ENCODE peak calls at places on chromosome 4, in ten cellular contexts. One of them, this sample, is unnamed.

GRCh38 chr4:95093936-95094929 is 336.5 kb downstream of the BMPR1B start:
- DNase-seq in activated naive CD4-positive, alpha-beta T cell treated with anti-CD3 and anti-CD28 coated beads for 36 hours: no peak
- DNase-seq in stimulated activated CD4-positive, alpha-beta T cell treated with anti-CD3 and anti-CD28 coated beads, TNF-alpha, amount 100 ng/mL, for 4 hours: no peak
- DNase-seq in glutamatergic neuron: no peak
- DNase-seq in activated CD8-positive, alpha-beta memory T cell treated with anti-CD3 and anti-CD28 coated beads for 4 hours: no peak
- DNase-seq in CD8-positive, alpha-beta memory T cell: no peak
- DNase-seq in GM12865: no peak
- DNase-seq in amniotic epithelial cell: no peak
- DNase-seq in GDM1: no peak
- DNase-seq in HS-5: no peak
- DNase-seq in this sample: no peak

GRCh38 chr4:13359809-13360208 is 124.3 kb downstream of the RAB28 start:
- DNase-seq in CD8-positive, alpha-beta memory T cell: no peak
- DNase-seq in stimulated activated CD4-positive, alpha-beta T cell treated with anti-CD3 and anti-CD28 coated beads, TNF-alpha, amount 100 ng/mL, for 4 hours: no peak
- DNase-seq in activated naive CD4-positive, alpha-beta T cell treated with anti-CD3 and anti-CD28 coated beads for 36 hours: no peak
- DNase-seq in glutamatergic neuron: no peak
- DNase-seq in HS-5: no peak
- DNase-seq in GDM1: no peak
- DNase-seq in activated CD8-positive, alpha-beta memory T cell treated with anti-CD3 and anti-CD28 coated beads for 4 hours: no peak
- DNase-seq in amniotic epithelial cell: no peak
- DNase-seq in GM12865: no peak
- DNase-seq in this sample: no peak

GRCh38 chr4:172995704-172996103 is 172.9 kb upstream of the GALNT7 start:
- DNase-seq in CD8-positive, alpha-beta memory T cell: no peak
- DNase-seq in glutamatergic neuron: no peak
- DNase-seq in activated naive CD4-positive, alpha-beta T cell treated with anti-CD3 and anti-CD28 coated beads for 36 hours: no peak
- DNase-seq in HS-5: no peak
- DNase-seq in GM12865: no peak
- DNase-seq in activated CD8-positive, alpha-beta memory T cell treated with anti-CD3 and anti-CD28 coated beads for 4 hours: no peak
- DNase-seq in stimulated activated CD4-positive, alpha-beta T cell treated with anti-CD3 and anti-CD28 coated beads, TNF-alpha, amount 100 ng/mL, for 4 hours: no peak
- DNase-seq in GDM1: no peak
- DNase-seq in amniotic epithelial cell: no peak
- DNase-seq in this sample: peak

GRCh38 chr4:93183589-93183988 is 645.0 kb upstream of the ATOH1 start:
- DNase-seq in activated CD8-positive, alpha-beta memory T cell treated with anti-CD3 and anti-CD28 coated beads for 4 hours: no peak
- DNase-seq in GDM1: no peak
- DNase-seq in activated naive CD4-positive, alpha-beta T cell treated with anti-CD3 and anti-CD28 coated beads for 36 hours: no peak
- DNase-seq in amniotic epithelial cell: peak
- DNase-seq in CD8-positive, alpha-beta memory T cell: no peak
- DNase-seq in stimulated activated CD4-positive, alpha-beta T cell treated with anti-CD3 and anti-CD28 coated beads, TNF-alpha, amount 100 ng/mL, for 4 hours: no peak
- DNase-seq in glutamatergic neuron: no peak
- DNase-seq in GM12865: no peak
- DNase-seq in HS-5: no peak
- DNase-seq in this sample: peak

GRCh38 chr4:18621186-18621585 is 599.6 kb upstream of the LCORL start:
- DNase-seq in stimulated activated CD4-positive, alpha-beta T cell treated with anti-CD3 and anti-CD28 coated beads, TNF-alpha, amount 100 ng/mL, for 4 hours: no peak
- DNase-seq in glutamatergic neuron: no peak
- DNase-seq in GM12865: no peak
- DNase-seq in HS-5: no peak
- DNase-seq in GDM1: no peak
- DNase-seq in activated naive CD4-positive, alpha-beta T cell treated with anti-CD3 and anti-CD28 coated beads for 36 hours: no peak
- DNase-seq in activated CD8-positive, alpha-beta memory T cell treated with anti-CD3 and anti-CD28 coated beads for 4 hours: no peak
- DNase-seq in amniotic epithelial cell: no peak
- DNase-seq in CD8-positive, alpha-beta memory T cell: no peak
- DNase-seq in this sample: no peak

GRCh38 chr4:69744157-69744478 is 16.3 kb downstream of the SULT1B1 start:
- DNase-seq in activated naive CD4-positive, alpha-beta T cell treated with anti-CD3 and anti-CD28 coated beads for 36 hours: no peak
- DNase-seq in HS-5: no peak
- DNase-seq in glutamatergic neuron: no peak
- DNase-seq in amniotic epithelial cell: no peak
- DNase-seq in stimulated activated CD4-positive, alpha-beta T cell treated with anti-CD3 and anti-CD28 coated beads, TNF-alpha, amount 100 ng/mL, for 4 hours: no peak
- DNase-seq in GM12865: no peak
- DNase-seq in activated CD8-positive, alpha-beta memory T cell treated with anti-CD3 and anti-CD28 coated beads for 4 hours: no peak
- DNase-seq in CD8-positive, alpha-beta memory T cell: no peak
- DNase-seq in GDM1: no peak
- DNase-seq in this sample: no peak

GRCh38 chr4:146814736-146815135 is 130.9 kb downstream of the TTC29 start:
- DNase-seq in CD8-positive, alpha-beta memory T cell: no peak
- DNase-seq in glutamatergic neuron: no peak
- DNase-seq in GDM1: no peak
- DNase-seq in HS-5: no peak
- DNase-seq in GM12865: no peak
- DNase-seq in activated CD8-positive, alpha-beta memory T cell treated with anti-CD3 and anti-CD28 coated beads for 4 hours: no peak
- DNase-seq in amniotic epithelial cell: no peak
- DNase-seq in stimulated activated CD4-positive, alpha-beta T cell treated with anti-CD3 and anti-CD28 coated beads, TNF-alpha, amount 100 ng/mL, for 4 hours: no peak
- DNase-seq in activated naive CD4-positive, alpha-beta T cell treated with anti-CD3 and anti-CD28 coated beads for 36 hours: no peak
- DNase-seq in this sample: no peak

GRCh38 chr4:147430111-147430510 is 50.8 kb upstream of the EDNRA start:
- DNase-seq in stimulated activated CD4-positive, alpha-beta T cell treated with anti-CD3 and anti-CD28 coated beads, TNF-alpha, amount 100 ng/mL, for 4 hours: no peak
- DNase-seq in HS-5: no peak
- DNase-seq in glutamatergic neuron: no peak
- DNase-seq in activated naive CD4-positive, alpha-beta T cell treated with anti-CD3 and anti-CD28 coated beads for 36 hours: no peak
- DNase-seq in activated CD8-positive, alpha-beta memory T cell treated with anti-CD3 and anti-CD28 coated beads for 4 hours: no peak
- DNase-seq in GDM1: no peak
- DNase-seq in CD8-positive, alpha-beta memory T cell: no peak
- DNase-seq in GM12865: no peak
- DNase-seq in amniotic epithelial cell: peak
- DNase-seq in this sample: no peak

GRCh38 chr4:99853993-99854392 is 37.4 kb downstream of the DAPP1 start:
- DNase-seq in activated naive CD4-positive, alpha-beta T cell treated with anti-CD3 and anti-CD28 coated beads for 36 hours: no peak
- DNase-seq in stimulated activated CD4-positive, alpha-beta T cell treated with anti-CD3 and anti-CD28 coated beads, TNF-alpha, amount 100 ng/mL, for 4 hours: no peak
- DNase-seq in GM12865: no peak
- DNase-seq in activated CD8-positive, alpha-beta memory T cell treated with anti-CD3 and anti-CD28 coated beads for 4 hours: no peak
- DNase-seq in CD8-positive, alpha-beta memory T cell: no peak
- DNase-seq in glutamatergic neuron: no peak
- DNase-seq in GDM1: no peak
- DNase-seq in HS-5: no peak
- DNase-seq in amniotic epithelial cell: no peak
- DNase-seq in this sample: peak

GRCh38 chr4:6875431-6875831 is 34.2 kb upstream of the TBC1D14 start:
- DNase-seq in GM12865: no peak
- DNase-seq in activated CD8-positive, alpha-beta memory T cell treated with anti-CD3 and anti-CD28 coated beads for 4 hours: no peak
- DNase-seq in amniotic epithelial cell: no peak
- DNase-seq in HS-5: no peak
- DNase-seq in glutamatergic neuron: no peak
- DNase-seq in CD8-positive, alpha-beta memory T cell: no peak
- DNase-seq in GDM1: peak
- DNase-seq in activated naive CD4-positive, alpha-beta T cell treated with anti-CD3 and anti-CD28 coated beads for 36 hours: no peak
- DNase-seq in stimulated activated CD4-positive, alpha-beta T cell treated with anti-CD3 and anti-CD28 coated beads, TNF-alpha, amount 100 ng/mL, for 4 hours: no peak
- DNase-seq in this sample: no peak

GRCh38 chr4:13541720-13542576 is 2.4 kb downstream of the NKX3-2 start:
- DNase-seq in GM12865: peak
- DNase-seq in HS-5: no peak
- DNase-seq in stimulated activated CD4-positive, alpha-beta T cell treated with anti-CD3 and anti-CD28 coated beads, TNF-alpha, amount 100 ng/mL, for 4 hours: no peak
- DNase-seq in glutamatergic neuron: peak
- DNase-seq in amniotic epithelial cell: no peak
- DNase-seq in CD8-positive, alpha-beta memory T cell: no peak
- DNase-seq in GDM1: no peak
- DNase-seq in activated naive CD4-positive, alpha-beta T cell treated with anti-CD3 and anti-CD28 coated beads for 36 hours: peak
- DNase-seq in activated CD8-positive, alpha-beta memory T cell treated with anti-CD3 and anti-CD28 coated beads for 4 hours: no peak
- DNase-seq in this sample: peak

GRCh38 chr4:34280131-34280530 is 1964.2 kb downstream of the ARAP2 start:
- DNase-seq in HS-5: no peak
- DNase-seq in glutamatergic neuron: no peak
- DNase-seq in amniotic epithelial cell: no peak
- DNase-seq in activated naive CD4-positive, alpha-beta T cell treated with anti-CD3 and anti-CD28 coated beads for 36 hours: no peak
- DNase-seq in GDM1: no peak
- DNase-seq in stimulated activated CD4-positive, alpha-beta T cell treated with anti-CD3 and anti-CD28 coated beads, TNF-alpha, amount 100 ng/mL, for 4 hours: no peak
- DNase-seq in activated CD8-positive, alpha-beta memory T cell treated with anti-CD3 and anti-CD28 coated beads for 4 hours: no peak
- DNase-seq in GM12865: no peak
- DNase-seq in CD8-positive, alpha-beta memory T cell: no peak
- DNase-seq in this sample: no peak

GRCh38 chr4:86741841-86742240 is 107.3 kb downstream of the SLC10A6 start:
- DNase-seq in glutamatergic neuron: no peak
- DNase-seq in GM12865: no peak
- DNase-seq in activated CD8-positive, alpha-beta memory T cell treated with anti-CD3 and anti-CD28 coated beads for 4 hours: no peak
- DNase-seq in activated naive CD4-positive, alpha-beta T cell treated with anti-CD3 and anti-CD28 coated beads for 36 hours: no peak
- DNase-seq in stimulated activated CD4-positive, alpha-beta T cell treated with anti-CD3 and anti-CD28 coated beads, TNF-alpha, amount 100 ng/mL, for 4 hours: no peak
- DNase-seq in amniotic epithelial cell: no peak
- DNase-seq in CD8-positive, alpha-beta memory T cell: no peak
- DNase-seq in GDM1: no peak
- DNase-seq in HS-5: no peak
- DNase-seq in this sample: no peak